ENCODE peak calls at places on chromosomes 7 and 10, in four cellular contexts. I, T, D and J are unnamed samples.

GRCh38 chr10:86652361-86653202 is 1.8 kb upstream of the OPN4 start:
- DNase-seq in I (peak), T (no peak), D (peak), J (no peak)

GRCh38 chr7:13982940-13983677 is 6.4 kb downstream of the ETV1 start:
- DNase-seq in I (no peak), T (no peak), D (peak), J (no peak)

GRCh38 chr10:317926-318325 is 182.7 kb downstream of the ZMYND11 start:
- DNase-seq in I (no peak), T (no peak), D (no peak), J (no peak)

GRCh38 chr7:1344421-1344820 is 111.7 kb downstream of the UNCX start:
- DNase-seq in I (no peak), T (no peak), D (no peak), J (no peak)

GRCh38 chr7:128937647-128938523 is at the start of gene IRF5:
- DNase-seq in I (peak), T (peak), D (no peak), J (no peak)

GRCh38 chr7:138066954-138067394 is 9.3 kb upstream of the AKR1D1 start:
- DNase-seq in I (no peak), T (no peak), D (no peak), J (no peak)

GRCh38 chr10:120460776-120461175 is 3.7 kb downstream of the PLPP4 start:
- DNase-seq in I (no peak), T (no peak), D (peak), J (no peak)

GRCh38 chr10:43127447-43127846 is 10.8 kb upstream of the CSGALNACT2 start:
- DNase-seq in I (no peak), T (no peak), D (peak), J (no peak)

GRCh38 chr10:68423522-68423921 is 16.4 kb upstream of the RUFY2 start:
- DNase-seq in I (no peak), T (no peak), D (no peak), J (no peak)

GRCh38 chr7:51141451-51141971 is 175.1 kb downstream of the COBL start:
- DNase-seq in I (no peak), T (no peak), D (peak), J (no peak)

GRCh38 chr10:93710333-93710909 is 8.0 kb upstream of the FRA10AC1 start:
- DNase-seq in I (no peak), T (no peak), D (no peak), J (no peak)

GRCh38 chr10:76126607-76127190 is 695.3 kb downstream of the LRMDA start:
- DNase-seq in I (no peak), T (no peak), D (peak), J (no peak)

GRCh38 chr10:63711866-63712716 is 190.9 kb downstream of the REEP3 start:
- DNase-seq in I (peak), T (peak), D (peak), J (peak)

GRCh38 chr7:130084037-130084875 is 13.9 kb downstream of the KLHDC10 start:
- DNase-seq in I (no peak), T (peak), D (peak), J (no peak)

GRCh38 chr10:17801507-17801906 is 7.6 kb upstream of the MRC1 start:
- DNase-seq in I (no peak), T (no peak), D (no peak), J (no peak)
- TF ChIP-seq CTCF in I (no peak), T (no peak), D (no peak), J (no peak)

GRCh38 chr10:11822809-11823121 is 391 bp upstream of the PROSER2 start:
- DNase-seq in I (no peak), T (no peak), D (no peak), J (no peak)
- H3K27ac ChIP-seq in I (no peak), T (no peak), D (peak), J (peak)

GRCh38 chr10:13412894-13413293 is 64.8 kb upstream of the SEPHS1 start:
- DNase-seq in I (no peak), T (no peak), D (no peak), J (no peak)

GRCh38 chr10:13414137-13414536 is 66.0 kb upstream of the SEPHS1 start:
- DNase-seq in I (no peak), T (no peak), D (no peak), J (no peak)

GRCh38 chr10:13416760-13417159 is 68.7 kb upstream of the SEPHS1 start:
- DNase-seq in I (no peak), T (no peak), D (no peak), J (no peak)

GRCh38 chr10:13417459-13418126 is 69.5 kb upstream of the SEPHS1 start:
- DNase-seq in I (no peak), T (no peak), D (peak), J (no peak)

DNA sequence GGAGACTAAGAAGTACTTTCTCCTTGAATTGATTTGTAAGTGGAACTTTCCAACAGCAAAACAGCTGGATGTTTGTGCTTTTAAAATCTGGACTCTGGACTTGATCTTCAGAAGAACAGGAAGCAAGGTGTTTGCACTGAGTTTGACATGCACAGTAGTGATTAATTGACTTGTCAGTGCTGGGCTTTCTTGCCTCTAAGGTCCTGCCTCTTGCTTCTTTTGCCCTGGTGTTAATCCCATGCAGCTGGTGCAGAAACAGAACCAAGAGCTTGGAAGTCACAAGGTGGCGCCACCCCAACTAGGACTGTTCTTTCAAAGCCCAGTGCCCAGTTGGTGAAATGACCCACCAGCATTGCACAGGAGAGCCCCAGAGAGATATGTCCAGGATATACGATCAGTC is 66.8 kb upstream of the SEPHS1 start:
- DNase-seq in I (no peak), T (no peak), D (peak), J (no peak)
- TF ChIP-seq CTCF in I (no peak), T (no peak), D (peak), J (no peak)

DNA sequence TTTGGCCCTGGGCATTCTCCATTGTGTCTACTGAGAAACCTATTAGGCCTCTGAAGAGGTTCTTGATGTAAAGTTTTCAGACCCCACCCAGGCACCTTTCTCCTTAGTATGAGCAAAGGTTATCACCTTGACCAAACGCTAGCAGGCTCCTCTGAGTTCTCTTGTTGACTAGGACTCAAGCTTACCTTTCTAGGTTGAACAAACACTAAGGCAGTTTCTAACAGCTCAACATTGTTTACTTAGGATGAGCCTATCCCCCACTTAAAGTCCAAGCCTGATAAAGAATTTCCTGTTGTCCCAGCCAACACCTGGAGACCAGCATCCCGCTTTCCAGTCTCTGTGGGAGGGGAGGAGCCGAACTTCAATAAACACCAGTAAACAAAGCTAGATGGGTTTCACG is 26.3 kb upstream of the ITGB8 start:
- DNase-seq in I (no peak), T (no peak), D (no peak), J (no peak)
- H3K27ac ChIP-seq in I (no peak), T (no peak), D (no peak), J (no peak)

GRCh38 chr10:24722676-24723385 is 856 bp downstream of the ARHGAP21 start:
- DNase-seq in I (peak), T (peak), D (peak), J (no peak)
- TF ChIP-seq CTCF in I (no peak), T (no peak), D (no peak), J (no peak)

DNA sequence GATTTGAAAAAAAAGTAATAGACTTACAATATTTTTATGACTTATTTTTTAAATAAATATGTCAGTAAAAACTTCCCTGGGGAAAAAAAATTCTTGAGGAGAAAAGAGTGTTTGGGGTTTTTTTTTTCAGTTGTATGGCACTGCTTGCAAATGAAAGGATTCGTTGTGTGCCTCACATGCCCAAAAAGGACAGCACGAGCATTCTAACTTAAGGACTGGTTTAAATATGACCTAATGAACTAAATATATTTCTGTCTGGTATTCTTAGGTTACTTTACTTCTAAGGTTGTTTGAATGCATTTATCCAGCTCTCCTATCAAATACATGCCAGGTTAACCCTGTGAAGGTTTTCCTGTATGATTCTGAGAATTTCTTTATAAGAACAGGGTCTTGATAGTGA is 989 bp upstream of the CD36 start:
- DNase-seq in I (no peak), T (no peak), D (no peak), J (no peak)
- H3K27ac ChIP-seq in I (no peak), T (peak), D (no peak), J (no peak)

DNA sequence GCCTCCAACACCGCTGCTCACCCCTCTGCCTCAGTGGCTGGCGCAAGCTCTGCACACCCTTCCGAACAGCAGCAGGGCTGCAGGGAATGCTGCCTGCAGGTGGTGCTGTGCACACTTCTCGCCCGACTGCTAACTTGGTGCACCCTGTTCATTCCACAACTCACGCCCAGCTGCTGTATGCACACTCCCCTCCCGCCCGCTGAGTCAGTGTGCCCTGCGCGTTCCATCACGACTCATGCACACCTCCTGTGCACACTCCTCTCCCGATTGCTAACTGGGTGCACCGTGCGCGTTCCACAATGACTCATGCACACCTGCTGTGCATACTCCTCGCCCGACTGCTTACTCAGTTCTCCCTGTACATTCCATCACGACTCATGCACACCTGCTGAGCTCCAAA is 21.5 kb downstream of the ADARB2 start:
- DNase-seq in I (no peak), T (no peak), D (no peak), J (no peak)
- TF ChIP-seq CTCF in I (no peak), T (no peak), D (no peak), J (no peak)